ENCODE peak calls at places on chromosomes 2 and 18, in four cellular contexts. P, F, K and A are unnamed samples.

GRCh38 chr2:20110876-20111275 is 59.4 kb upstream of the LAPTM4A start:
- DNase-seq in P (no peak), F (no peak), K (no peak), A (no peak)

GRCh38 chr2:120952318-120952717 is 216.7 kb downstream of the GLI2 start:
- DNase-seq in P (peak; percentile 54), F (no peak), K (no peak), A (no peak)

GRCh38 chr2:64311948-64312621 is 141.9 kb upstream of the LGALSL start:
- DNase-seq in P (peak; percentile 83), F (peak; percentile 76), K (peak; percentile 56), A (peak; percentile 59)

GRCh38 chr2:8659735-8660492 is 21.9 kb upstream of the ID2 start:
- DNase-seq in P (no peak), F (no peak), K (no peak), A (no peak)

GRCh38 chr2:127739800-127740199 is 38.5 kb downstream of the SFT2D3 start:
- DNase-seq in P (no peak), F (no peak), K (no peak), A (no peak)

GRCh38 chr2:72133721-72134407 is 13.8 kb downstream of the CYP26B1 start:
- DNase-seq in P (no peak), F (no peak), K (no peak), A (no peak)

GRCh38 chr18:60500960-60501359 is 128.4 kb upstream of the MC4R start:
- DNase-seq in P (peak; percentile 2), F (no peak), K (no peak), A (no peak)

GRCh38 chr2:36376992-36377738 is 21.6 kb downstream of the CRIM1 start:
- DNase-seq in P (no peak), F (no peak), K (peak; percentile 56), A (no peak)

GRCh38 chr2:32277674-32278475 is at the start of gene YIPF4:
- DNase-seq in P (peak; percentile 96), F (peak; percentile 97), K (peak; percentile 95), A (peak; percentile 94)

GRCh38 chr2:134169788-134170187 is 84.1 kb upstream of the MGAT5 start:
- DNase-seq in P (no peak), F (no peak), K (no peak), A (no peak)

GRCh38 chr2:144703852-144704324 is 184.0 kb upstream of the ZEB2 start:
- DNase-seq in P (peak; percentile 57), F (peak; percentile 98), K (no peak), A (peak; percentile 97)

GRCh38 chr2:2507471-2507997 is 176.5 kb upstream of the MYT1L start:
- DNase-seq in P (no peak), F (no peak), K (no peak), A (no peak)

GRCh38 chr2:24588294-24588693 is 97.2 kb downstream of the NCOA1 start:
- DNase-seq in P (no peak), F (no peak), K (no peak), A (no peak)

GRCh38 chr2:24592436-24593100 is 101.5 kb downstream of the NCOA1 start:
- DNase-seq in P (no peak), F (no peak), K (peak; percentile 56), A (no peak)

DNA sequence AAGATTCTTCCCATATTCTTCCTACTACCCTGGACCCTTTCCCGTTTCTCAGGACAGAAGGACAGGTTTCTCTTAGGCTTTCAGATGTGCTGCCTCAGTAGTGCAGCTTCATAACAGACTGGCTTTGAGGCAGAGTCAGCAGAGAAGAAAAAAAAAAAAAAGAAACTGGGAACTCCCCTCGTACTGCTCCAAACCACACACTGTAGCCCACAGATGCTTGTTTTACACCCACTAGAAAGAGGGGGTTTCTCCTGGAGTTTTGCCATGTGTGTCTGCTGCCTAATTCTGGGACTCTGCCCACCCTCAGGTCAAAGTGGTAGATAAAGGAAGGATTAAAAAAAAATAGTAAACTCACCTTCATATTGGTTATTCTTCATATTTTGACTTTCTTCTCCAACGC is 95.9 kb downstream of the NCOA1 start:
- DNase-seq in P (no peak), F (no peak), K (no peak), A (no peak)
- H3K4me2 ChIP-seq in P (no peak overlapping the region), F (no peak overlapping the region), K (no peak overlapping the region), A (peak overlapping the region; percentile 2)

GRCh38 chr2:112585400-112585799 is 991 bp downstream of the CHCHD5 start:
- DNase-seq in P (no peak), F (peak; percentile 44), K (no peak), A (no peak)

GRCh38 chr2:112585873-112586477 is 1.6 kb downstream of the CHCHD5 start:
- DNase-seq in P (no peak), F (no peak), K (no peak), A (no peak)

GRCh38 chr2:112584134-112584890 is at the start of gene CHCHD5:
- DNase-seq in P (peak; percentile 97), F (peak; percentile 97), K (peak; percentile 97), A (peak; percentile 95)

GRCh38 chr2:112583497-112584133 is 794 bp upstream of the CHCHD5 start:
- DNase-seq in P (peak; percentile 32), F (no peak), K (no peak), A (no peak)

DNA sequence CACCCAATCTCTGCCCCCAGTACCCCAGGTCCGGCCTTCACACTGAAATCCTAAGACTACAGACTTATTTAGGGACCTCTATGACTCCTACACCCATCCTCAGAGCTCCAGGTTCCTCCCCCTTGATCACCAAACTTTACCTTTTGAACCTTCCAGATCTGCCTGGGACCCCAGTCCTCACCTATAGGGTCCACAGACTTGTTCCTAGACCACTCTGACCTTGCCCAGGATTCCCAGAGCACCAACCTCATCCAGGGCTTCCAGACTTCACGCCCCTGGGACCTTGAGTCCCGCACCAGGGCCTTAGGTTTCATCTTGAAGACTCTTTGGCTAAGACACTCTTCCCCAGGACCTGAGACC is 462 bp downstream of the CHCHD5 start:
- DNase-seq in P (no peak), F (no peak), K (no peak), A (no peak)
- H3K4me2 ChIP-seq in P (peak overlapping the region; percentile 99), F (peak overlapping the region; percentile 100), K (peak overlapping the region; percentile 85), A (peak overlapping the region; percentile 91)

GRCh38 chr2:41141146-41141791 is 689.4 kb upstream of the SLC8A1 start:
- DNase-seq in P (no peak), F (no peak), K (no peak), A (no peak)
- H3K4me2 ChIP-seq in P (no peak overlapping the region), F (no peak overlapping the region), K (no peak overlapping the region), A (no peak overlapping the region)

GRCh38 chr2:172931256-172931894 is 144.3 kb upstream of the MAP3K20 start:
- DNase-seq in P (peak; percentile 64), F (no peak), K (peak; percentile 64), A (no peak)
- H3K4me2 ChIP-seq in P (peak overlapping the region; percentile 34), F (no peak overlapping the region), K (peak overlapping the region; percentile 67), A (no peak overlapping the region)

GRCh38 chr18:35038881-35039491 is 2.2 kb upstream of the MAPRE2 start:
- DNase-seq in P (no peak), F (peak; percentile 97), K (no peak), A (peak; percentile 60)
- H3K4me2 ChIP-seq in P (no peak overlapping the region), F (peak overlapping the region; percentile 81), K (no peak overlapping the region), A (peak overlapping the region; percentile 99)

GRCh38 chr18:79598885-79599175 is 80.8 kb upstream of the CTDP1 start:
- DNase-seq in P (no peak), F (no peak), K (no peak), A (no peak)

GRCh38 chr18:79596451-79597175 is 83.0 kb upstream of the CTDP1 start:
- DNase-seq in P (no peak), F (no peak), K (no peak), A (no peak)

GRCh38 chr18:79598046-79598884 is 81.3 kb upstream of the CTDP1 start:
- DNase-seq in P (no peak), F (no peak), K (no peak), A (no peak)

GRCh38 chr18:79595876-79596374 is 83.7 kb upstream of the CTDP1 start:
- DNase-seq in P (no peak), F (no peak), K (no peak), A (no peak)

GRCh38 chr18:79597176-79598045 is 82.2 kb upstream of the CTDP1 start:
- DNase-seq in P (no peak), F (no peak), K (no peak), A (no peak)
- H3K4me2 ChIP-seq in P (no peak overlapping the region), F (no peak overlapping the region), K (no peak overlapping the region), A (no peak overlapping the region)

GRCh38 chr2:215537621-215538020 is 101.8 kb upstream of the FN1 start:
- DNase-seq in P (peak; percentile 95), F (no peak), K (peak; percentile 12), A (no peak)
- H3K4me2 ChIP-seq in P (peak overlapping the region; percentile 64), F (no peak overlapping the region), K (no peak overlapping the region), A (no peak overlapping the region)

DNA sequence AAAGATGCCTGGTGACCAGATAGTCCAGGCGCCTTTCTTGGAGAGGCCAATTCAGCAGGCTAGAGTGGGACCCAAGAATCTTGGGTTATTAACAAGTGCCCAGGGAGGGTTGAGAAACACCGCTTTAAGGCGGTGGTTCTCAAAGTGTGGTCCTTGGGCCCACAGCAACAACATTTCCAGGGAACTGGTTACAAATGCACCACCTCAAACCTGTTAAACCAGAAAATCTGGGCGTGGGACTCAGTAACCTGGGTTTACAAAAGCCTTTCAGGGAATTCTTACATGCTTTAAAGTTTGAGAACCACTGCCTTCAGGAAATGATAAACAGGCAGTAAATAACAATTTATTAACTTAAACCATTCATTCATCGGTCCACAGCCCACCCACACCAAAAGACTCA is 92.5 kb downstream of the SP3 start:
- DNase-seq in P (no peak), F (no peak), K (no peak), A (no peak)
- H3K4me2 ChIP-seq in P (no peak overlapping the region), F (peak overlapping the region; percentile 71), K (no peak overlapping the region), A (peak overlapping the region; percentile 94)

GRCh38 chr18:46297621-46298020 is 193.4 kb downstream of the HAUS1 start:
- DNase-seq in P (no peak), F (no peak), K (no peak), A (no peak)
- H3K4me2 ChIP-seq in P (no peak overlapping the region), F (no peak overlapping the region), K (no peak overlapping the region), A (no peak overlapping the region)